ENCODE peak calls at places on chromosomes 12 and 14, in nine cellular contexts. One of them, this sample, is unnamed. For H3K36me3, the result is how much of the 10 kb centered on the place peaks cover.

GRCh38 chr12:71791473-71792150 is 36.9 kb downstream of the RAB21 start:
- DNase-seq in RWPE2: no peak
- DNase-seq in left ventricle myocardium inferior: no peak
- DNase-seq in heart left ventricle: no peak
- DNase-seq in endodermal cell: no peak
- DNase-seq in left lung: no peak
- DNase-seq in adrenal gland: no peak
- DNase-seq in heart right ventricle: no peak
- DNase-seq in CD8-positive, alpha-beta T cell: no peak
- DNase-seq in this sample: no peak

GRCh38 chr12:91565246-91565645 is 382.6 kb upstream of the DCN start:
- DNase-seq in RWPE2: no peak
- DNase-seq in left ventricle myocardium inferior: no peak
- DNase-seq in heart left ventricle: no peak
- DNase-seq in endodermal cell: no peak
- DNase-seq in left lung: no peak
- DNase-seq in adrenal gland: no peak
- DNase-seq in heart right ventricle: no peak
- DNase-seq in CD8-positive, alpha-beta T cell: no peak
- DNase-seq in this sample: no peak

GRCh38 chr14:66596241-66596985 is 88.5 kb downstream of the GPHN start:
- DNase-seq in RWPE2: no peak
- DNase-seq in left ventricle myocardium inferior: no peak
- DNase-seq in heart left ventricle: no peak
- DNase-seq in endodermal cell: no peak
- DNase-seq in left lung: no peak
- DNase-seq in adrenal gland: no peak
- DNase-seq in heart right ventricle: no peak
- DNase-seq in CD8-positive, alpha-beta T cell: no peak
- DNase-seq in this sample: no peak

GRCh38 chr14:74619672-74620131 is 7.7 kb upstream of the LTBP2 start:
- DNase-seq in RWPE2: peak
- DNase-seq in left ventricle myocardium inferior: peak
- DNase-seq in heart left ventricle: peak
- DNase-seq in endodermal cell: no peak
- DNase-seq in left lung: peak
- DNase-seq in adrenal gland: peak
- DNase-seq in heart right ventricle: peak
- DNase-seq in CD8-positive, alpha-beta T cell: no peak
- DNase-seq in this sample: no peak

GRCh38 chr12:58919271-58920101 is 818 bp downstream of the LRIG3 start:
- DNase-seq in RWPE2: no peak
- DNase-seq in left ventricle myocardium inferior: no peak
- DNase-seq in heart left ventricle: peak
- DNase-seq in endodermal cell: peak
- DNase-seq in left lung: peak
- DNase-seq in adrenal gland: no peak
- DNase-seq in heart right ventricle: peak
- DNase-seq in CD8-positive, alpha-beta T cell: no peak
- DNase-seq in this sample: peak

GRCh38 chr12:116964740-116965090 is 54.0 kb downstream of the FBXW8 start:
- DNase-seq in RWPE2: no peak
- DNase-seq in left ventricle myocardium inferior: no peak
- DNase-seq in heart left ventricle: no peak
- DNase-seq in endodermal cell: no peak
- DNase-seq in left lung: no peak
- DNase-seq in adrenal gland: no peak
- DNase-seq in heart right ventricle: no peak
- DNase-seq in CD8-positive, alpha-beta T cell: no peak
- DNase-seq in this sample: no peak

GRCh38 chr14:68409355-68409754 is 383.5 kb downstream of the ZFP36L1 start:
- DNase-seq in RWPE2: no peak
- DNase-seq in left ventricle myocardium inferior: no peak
- DNase-seq in heart left ventricle: no peak
- DNase-seq in endodermal cell: no peak
- DNase-seq in left lung: no peak
- DNase-seq in adrenal gland: no peak
- DNase-seq in heart right ventricle: no peak
- DNase-seq in CD8-positive, alpha-beta T cell: no peak
- DNase-seq in this sample: no peak

GRCh38 chr12:90855534-90855933 is 99.4 kb downstream of the CCER1 start:
- DNase-seq in RWPE2: no peak
- DNase-seq in left ventricle myocardium inferior: no peak
- DNase-seq in heart left ventricle: no peak
- DNase-seq in endodermal cell: no peak
- DNase-seq in left lung: no peak
- DNase-seq in adrenal gland: no peak
- DNase-seq in heart right ventricle: no peak
- DNase-seq in CD8-positive, alpha-beta T cell: no peak
- DNase-seq in this sample: no peak

GRCh38 chr12:57603758-57604453 is 718 bp upstream of the DTX3 start:
- DNase-seq in RWPE2: no peak
- DNase-seq in left ventricle myocardium inferior: peak
- DNase-seq in heart left ventricle: peak
- DNase-seq in endodermal cell: peak
- DNase-seq in left lung: no peak
- DNase-seq in adrenal gland: peak
- DNase-seq in heart right ventricle: peak
- DNase-seq in CD8-positive, alpha-beta T cell: no peak
- DNase-seq in this sample: peak

GRCh38 chr12:62251609-62251958 is 8.6 kb upstream of the USP15 start:
- DNase-seq in RWPE2: no peak
- DNase-seq in left ventricle myocardium inferior: no peak
- DNase-seq in heart left ventricle: no peak
- DNase-seq in endodermal cell: no peak
- DNase-seq in left lung: no peak
- DNase-seq in adrenal gland: no peak
- DNase-seq in heart right ventricle: no peak
- DNase-seq in CD8-positive, alpha-beta T cell: no peak
- DNase-seq in this sample: no peak

GRCh38 chr12:650983-651382 is 12.3 kb downstream of the NINJ2 start:
- DNase-seq in RWPE2: no peak
- DNase-seq in left ventricle myocardium inferior: no peak
- DNase-seq in heart left ventricle: no peak
- DNase-seq in endodermal cell: peak
- DNase-seq in left lung: no peak
- DNase-seq in adrenal gland: no peak
- DNase-seq in heart right ventricle: no peak
- DNase-seq in CD8-positive, alpha-beta T cell: no peak
- DNase-seq in this sample: peak

GRCh38 chr12:41212625-41213024 is 24.5 kb downstream of the PDZRN4 start:
- DNase-seq in RWPE2: no peak
- DNase-seq in left ventricle myocardium inferior: no peak
- DNase-seq in heart left ventricle: no peak
- DNase-seq in endodermal cell: no peak
- DNase-seq in left lung: no peak
- DNase-seq in adrenal gland: no peak
- DNase-seq in heart right ventricle: no peak
- DNase-seq in CD8-positive, alpha-beta T cell: no peak
- DNase-seq in this sample: no peak

GRCh38 chr14:50447491-50447890 is 50.8 kb upstream of the CDKL1 start:
- DNase-seq in RWPE2: no peak
- DNase-seq in left ventricle myocardium inferior: no peak
- DNase-seq in heart left ventricle: no peak
- DNase-seq in endodermal cell: no peak
- DNase-seq in left lung: no peak
- DNase-seq in adrenal gland: no peak
- DNase-seq in heart right ventricle: no peak
- DNase-seq in CD8-positive, alpha-beta T cell: no peak
- DNase-seq in this sample: no peak

GRCh38 chr14:50453869-50454268 is 57.2 kb upstream of the CDKL1 start:
- DNase-seq in RWPE2: no peak
- DNase-seq in left ventricle myocardium inferior: no peak
- DNase-seq in heart left ventricle: no peak
- DNase-seq in endodermal cell: no peak
- DNase-seq in left lung: no peak
- DNase-seq in adrenal gland: no peak
- DNase-seq in heart right ventricle: no peak
- DNase-seq in CD8-positive, alpha-beta T cell: no peak
- DNase-seq in this sample: no peak

GRCh38 chr14:50451854-50452253 is 55.2 kb upstream of the CDKL1 start:
- DNase-seq in RWPE2: no peak
- DNase-seq in left ventricle myocardium inferior: no peak
- DNase-seq in heart left ventricle: no peak
- DNase-seq in endodermal cell: no peak
- DNase-seq in left lung: no peak
- DNase-seq in adrenal gland: no peak
- DNase-seq in heart right ventricle: no peak
- DNase-seq in CD8-positive, alpha-beta T cell: no peak
- DNase-seq in this sample: no peak

GRCh38 chr14:50452979-50453705 is 56.5 kb upstream of the CDKL1 start:
- DNase-seq in RWPE2: no peak
- DNase-seq in left ventricle myocardium inferior: no peak
- DNase-seq in heart left ventricle: no peak
- DNase-seq in endodermal cell: no peak
- DNase-seq in left lung: no peak
- DNase-seq in adrenal gland: no peak
- DNase-seq in heart right ventricle: no peak
- DNase-seq in CD8-positive, alpha-beta T cell: no peak
- DNase-seq in this sample: no peak

DNA sequence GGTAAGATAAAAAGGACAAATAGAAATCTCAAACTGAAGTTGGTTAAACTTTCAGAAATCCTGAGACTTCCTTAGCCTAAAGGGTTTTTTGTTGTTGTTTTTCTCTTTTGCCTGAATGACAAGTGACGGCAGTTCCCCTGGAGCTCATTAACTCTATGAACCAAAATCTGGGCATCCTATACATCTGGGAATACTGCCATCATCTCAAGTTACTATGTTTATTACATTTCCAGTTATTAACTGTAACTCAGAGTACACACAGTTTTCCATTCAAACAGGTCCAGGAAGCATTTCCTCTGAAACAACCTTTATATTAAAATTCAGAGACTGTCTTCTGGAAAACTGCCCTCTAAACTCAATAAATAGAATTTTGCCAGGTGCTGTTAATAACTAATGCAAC is 55.6 kb upstream of the CDKL1 start:
- DNase-seq in RWPE2: no peak
- DNase-seq in left ventricle myocardium inferior: no peak
- DNase-seq in heart left ventricle: no peak
- DNase-seq in endodermal cell: no peak
- DNase-seq in left lung: no peak
- DNase-seq in adrenal gland: no peak
- DNase-seq in heart right ventricle: no peak
- DNase-seq in CD8-positive, alpha-beta T cell: no peak
- DNase-seq in this sample: no peak
- H3K36me3 ChIP-seq in RWPE2: half or more
- H3K36me3 ChIP-seq in left ventricle myocardium inferior: half or more
- H3K36me3 ChIP-seq in heart left ventricle: half or more
- H3K36me3 ChIP-seq in endodermal cell: half or more
- H3K36me3 ChIP-seq in left lung: under half
- H3K36me3 ChIP-seq in adrenal gland: under half
- H3K36me3 ChIP-seq in heart right ventricle: half or more
- H3K36me3 ChIP-seq in CD8-positive, alpha-beta T cell: under half
- H3K36me3 ChIP-seq in this sample: under half

GRCh38 chr12:52007982-52008510 is 1.3 kb downstream of the TAMALIN start:
- DNase-seq in RWPE2: no peak
- DNase-seq in left ventricle myocardium inferior: no peak
- DNase-seq in heart left ventricle: no peak
- DNase-seq in endodermal cell: peak
- DNase-seq in left lung: no peak
- DNase-seq in adrenal gland: no peak
- DNase-seq in heart right ventricle: no peak
- DNase-seq in CD8-positive, alpha-beta T cell: no peak
- DNase-seq in this sample: peak

GRCh38 chr12:52005903-52006703 is 643 bp upstream of the TAMALIN start:
- DNase-seq in RWPE2: no peak
- DNase-seq in left ventricle myocardium inferior: no peak
- DNase-seq in heart left ventricle: peak
- DNase-seq in endodermal cell: peak
- DNase-seq in left lung: peak
- DNase-seq in adrenal gland: peak
- DNase-seq in heart right ventricle: peak
- DNase-seq in CD8-positive, alpha-beta T cell: peak
- DNase-seq in this sample: peak

GRCh38 chr12:52007158-52007921 is 594 bp downstream of the TAMALIN start:
- DNase-seq in RWPE2: no peak
- DNase-seq in left ventricle myocardium inferior: peak
- DNase-seq in heart left ventricle: peak
- DNase-seq in endodermal cell: peak
- DNase-seq in left lung: peak
- DNase-seq in adrenal gland: no peak
- DNase-seq in heart right ventricle: peak
- DNase-seq in CD8-positive, alpha-beta T cell: peak
- DNase-seq in this sample: peak

GRCh38 chr12:52005218-52005902 is 1.4 kb upstream of the TAMALIN start:
- DNase-seq in RWPE2: no peak
- DNase-seq in left ventricle myocardium inferior: no peak
- DNase-seq in heart left ventricle: no peak
- DNase-seq in endodermal cell: no peak
- DNase-seq in left lung: no peak
- DNase-seq in adrenal gland: no peak
- DNase-seq in heart right ventricle: no peak
- DNase-seq in CD8-positive, alpha-beta T cell: no peak
- DNase-seq in this sample: no peak

GRCh38 chr12:52006726-52007157 is at the start of gene TAMALIN:
- DNase-seq in RWPE2: no peak
- DNase-seq in left ventricle myocardium inferior: peak
- DNase-seq in heart left ventricle: peak
- DNase-seq in endodermal cell: no peak
- DNase-seq in left lung: peak
- DNase-seq in adrenal gland: peak
- DNase-seq in heart right ventricle: peak
- DNase-seq in CD8-positive, alpha-beta T cell: peak
- DNase-seq in this sample: peak
- H3K4me3 ChIP-seq in RWPE2: peak
- H3K4me3 ChIP-seq in left ventricle myocardium inferior: peak
- H3K4me3 ChIP-seq in heart left ventricle: peak
- H3K4me3 ChIP-seq in endodermal cell: peak
- H3K4me3 ChIP-seq in left lung: peak
- H3K4me3 ChIP-seq in adrenal gland: no peak
- H3K4me3 ChIP-seq in heart right ventricle: peak
- H3K4me3 ChIP-seq in CD8-positive, alpha-beta T cell: peak
- H3K4me3 ChIP-seq in this sample: peak

DNA sequence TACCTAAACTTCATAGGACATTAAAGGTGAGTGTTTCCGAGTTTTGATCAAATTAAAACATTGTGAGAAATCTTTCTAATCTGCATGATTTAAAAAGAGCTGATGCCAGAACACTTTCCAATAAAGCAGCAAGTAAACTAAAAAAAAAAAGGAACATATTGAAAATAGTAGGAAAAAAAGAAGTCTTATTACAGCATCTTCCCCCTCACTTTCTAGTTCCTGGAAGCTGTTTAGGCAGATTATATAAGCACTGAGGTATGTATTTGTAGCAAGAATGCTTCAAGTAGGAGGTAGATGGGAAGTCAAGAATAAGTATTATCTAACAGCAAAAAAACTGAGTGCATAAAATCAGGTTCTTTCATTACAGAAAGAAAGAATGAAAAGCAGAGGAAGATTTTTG is 45.8 kb downstream of the ERO1A start:
- DNase-seq in RWPE2: no peak
- DNase-seq in left ventricle myocardium inferior: no peak
- DNase-seq in heart left ventricle: no peak
- DNase-seq in endodermal cell: no peak
- DNase-seq in left lung: no peak
- DNase-seq in adrenal gland: no peak
- DNase-seq in heart right ventricle: no peak
- DNase-seq in CD8-positive, alpha-beta T cell: no peak
- DNase-seq in this sample: no peak
- H3K36me3 ChIP-seq in RWPE2: half or more
- H3K36me3 ChIP-seq in left ventricle myocardium inferior: half or more
- H3K36me3 ChIP-seq in heart left ventricle: half or more
- H3K36me3 ChIP-seq in endodermal cell: under half
- H3K36me3 ChIP-seq in left lung: under half
- H3K36me3 ChIP-seq in adrenal gland: under half
- H3K36me3 ChIP-seq in heart right ventricle: half or more
- H3K36me3 ChIP-seq in CD8-positive, alpha-beta T cell: under half
- H3K36me3 ChIP-seq in this sample: under half

GRCh38 chr14:82602794-82603193 is 1069.1 kb upstream of the SEL1L start:
- DNase-seq in RWPE2: no peak
- DNase-seq in left ventricle myocardium inferior: no peak
- DNase-seq in heart left ventricle: no peak
- DNase-seq in endodermal cell: no peak
- DNase-seq in left lung: no peak
- DNase-seq in adrenal gland: no peak
- DNase-seq in heart right ventricle: no peak
- DNase-seq in CD8-positive, alpha-beta T cell: no peak
- DNase-seq in this sample: no peak
- H3K4me3 ChIP-seq in RWPE2: no peak
- H3K4me3 ChIP-seq in left ventricle myocardium inferior: no peak
- H3K4me3 ChIP-seq in heart left ventricle: no peak
- H3K4me3 ChIP-seq in endodermal cell: no peak
- H3K4me3 ChIP-seq in left lung: no peak
- H3K4me3 ChIP-seq in adrenal gland: no peak
- H3K4me3 ChIP-seq in heart right ventricle: no peak
- H3K4me3 ChIP-seq in CD8-positive, alpha-beta T cell: no peak
- H3K4me3 ChIP-seq in this sample: no peak

This sample was measured in H7.